ENCODE peak calls at places on chromosomes 2 and 18, in four cellular contexts. One of them, this sample, is unnamed.

GRCh38 chr18:2070636-2071035 is 500.7 kb downstream of the METTL4 start:
- DNase-seq in A549: no peak
- DNase-seq in heart right ventricle: no peak
- DNase-seq in HCT116: no peak
- DNase-seq in this sample: no peak

GRCh38 chr2:216299588-216299987 is 72.7 kb downstream of the MARCHF4 start:
- DNase-seq in A549: no peak
- DNase-seq in HCT116: no peak
- DNase-seq in heart right ventricle: no peak
- DNase-seq in this sample: no peak

GRCh38 chr2:9813312-9814128 is 29.8 kb upstream of the TAF1B start:
- DNase-seq in heart right ventricle: peak; percentile 61
- DNase-seq in A549: peak; percentile 64
- DNase-seq in HCT116: no peak
- DNase-seq in this sample: no peak

GRCh38 chr2:190533175-190533967 is 1.2 kb downstream of the NEMP2 start:
- DNase-seq in A549: no peak
- DNase-seq in heart right ventricle: no peak
- DNase-seq in HCT116: no peak
- DNase-seq in this sample: no peak

GRCh38 chr2:26542676-26543505 is 65.0 kb upstream of the OTOF start:
- DNase-seq in HCT116: no peak
- DNase-seq in heart right ventricle: no peak
- DNase-seq in A549: no peak
- DNase-seq in this sample: no peak

GRCh38 chr2:217356795-217357194 is 496.9 kb upstream of the TNP1 start:
- DNase-seq in A549: no peak
- DNase-seq in HCT116: no peak
- DNase-seq in heart right ventricle: peak; percentile 29
- DNase-seq in this sample: no peak

GRCh38 chr18:61833978-61834377 is 58.8 kb downstream of the RNF152 start:
- DNase-seq in HCT116: no peak
- DNase-seq in A549: no peak
- DNase-seq in heart right ventricle: peak; percentile 35
- DNase-seq in this sample: no peak

GRCh38 chr18:62768172-62768943 is 53.0 kb downstream of the PHLPP1 start:
- DNase-seq in A549: no peak
- DNase-seq in HCT116: no peak
- DNase-seq in heart right ventricle: no peak
- DNase-seq in this sample: no peak

GRCh38 chr18:20966795-20967194 is 144.8 kb downstream of the ROCK1 start:
- DNase-seq in heart right ventricle: no peak
- DNase-seq in HCT116: no peak
- DNase-seq in A549: no peak
- DNase-seq in this sample: no peak

GRCh38 chr18:78814321-78814720 is 165.3 kb upstream of the SALL3 start:
- DNase-seq in HCT116: no peak
- DNase-seq in heart right ventricle: no peak
- DNase-seq in A549: no peak
- DNase-seq in this sample: no peak

GRCh38 chr2:45643095-45643494 is 8.4 kb upstream of the PRKCE start:
- DNase-seq in A549: no peak
- DNase-seq in heart right ventricle: no peak
- DNase-seq in HCT116: no peak
- DNase-seq in this sample: no peak

GRCh38 chr18:49231541-49231940 is 228.9 kb downstream of the DYM start:
- DNase-seq in HCT116: no peak
- DNase-seq in heart right ventricle: no peak
- DNase-seq in A549: no peak
- DNase-seq in this sample: no peak

GRCh38 chr2:11716689-11717321 is 29.6 kb upstream of the LPIN1 start:
- DNase-seq in heart right ventricle: no peak
- DNase-seq in A549: no peak
- DNase-seq in HCT116: no peak
- DNase-seq in this sample: no peak

GRCh38 chr2:11720752-11721151 is 25.7 kb upstream of the LPIN1 start:
- DNase-seq in heart right ventricle: no peak
- DNase-seq in HCT116: no peak
- DNase-seq in A549: no peak
- DNase-seq in this sample: no peak

GRCh38 chr2:11717623-11718022 is 28.8 kb upstream of the LPIN1 start:
- DNase-seq in heart right ventricle: no peak
- DNase-seq in A549: no peak
- DNase-seq in HCT116: no peak
- DNase-seq in this sample: no peak

GRCh38 chr2:11722249-11723060 is 24.0 kb upstream of the LPIN1 start:
- DNase-seq in HCT116: no peak
- DNase-seq in A549: no peak
- DNase-seq in heart right ventricle: no peak
- DNase-seq in this sample: no peak

GRCh38 chr2:11719230-11719977 is 27.0 kb upstream of the LPIN1 start:
- DNase-seq in heart right ventricle: no peak
- DNase-seq in HCT116: no peak
- DNase-seq in A549: no peak
- DNase-seq in this sample: no peak
- H3K4me3 ChIP-seq in heart right ventricle: no peak overlapping the region
- H3K4me3 ChIP-seq in HCT116: no peak overlapping the region
- H3K4me3 ChIP-seq in A549: no peak overlapping the region
- H3K4me3 ChIP-seq in this sample: no peak overlapping the region

DNA sequence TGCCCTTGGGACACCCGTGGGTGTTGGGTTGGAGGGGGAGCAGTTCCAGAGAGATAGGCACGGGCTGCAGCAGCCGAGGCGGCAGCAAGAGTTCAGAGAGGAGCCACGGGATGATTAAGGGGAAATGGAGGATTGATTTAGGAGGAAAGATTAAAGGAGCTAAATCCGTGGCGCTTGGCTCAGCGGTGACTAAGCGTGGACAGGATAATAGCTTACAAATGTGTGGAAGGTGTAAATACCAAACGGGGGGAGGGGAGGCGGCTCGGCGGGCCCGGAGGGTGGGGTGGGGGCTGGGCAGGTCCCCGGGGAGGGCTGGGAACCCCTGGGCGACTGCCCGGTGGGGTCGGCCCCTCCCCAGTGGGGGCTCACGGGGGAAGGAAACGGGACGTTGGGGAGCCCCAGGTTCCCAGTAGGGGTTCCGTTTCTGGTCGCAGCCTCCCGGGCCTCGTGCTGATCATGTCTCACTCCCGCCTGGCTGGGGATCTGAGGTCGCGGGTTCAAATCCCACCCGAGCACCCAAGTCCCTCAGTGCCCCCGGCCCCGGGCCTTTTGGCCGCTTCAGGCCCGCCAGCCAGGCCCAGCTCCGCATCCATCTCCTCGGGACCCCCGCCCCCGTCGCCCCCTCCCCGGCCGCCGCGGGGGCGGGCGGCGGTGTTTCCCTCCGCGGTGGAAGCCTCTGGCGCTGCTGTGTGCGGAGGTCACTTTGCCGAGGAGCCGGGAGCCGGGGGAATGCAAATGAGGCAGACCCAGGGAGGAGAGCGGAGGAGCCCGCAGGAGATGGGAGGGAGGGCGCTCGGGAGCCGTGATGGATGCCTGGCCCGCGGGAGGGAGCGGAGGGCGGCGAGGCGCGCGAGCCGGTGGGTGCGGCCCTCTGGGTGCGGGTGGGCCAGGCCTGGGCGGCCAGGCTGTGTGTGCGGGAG is 8.1 kb downstream of the ASIC4 start:
- DNase-seq in HCT116: peak; percentile 79
- DNase-seq in heart right ventricle: no peak
- DNase-seq in A549: no peak
- DNase-seq in this sample: no peak
- H3K4me3 ChIP-seq in HCT116: peak overlapping the region; percentile 18
- H3K4me3 ChIP-seq in heart right ventricle: peak overlapping the region; percentile 42
- H3K4me3 ChIP-seq in A549: no peak overlapping the region
- H3K4me3 ChIP-seq in this sample: no peak overlapping the region

DNA sequence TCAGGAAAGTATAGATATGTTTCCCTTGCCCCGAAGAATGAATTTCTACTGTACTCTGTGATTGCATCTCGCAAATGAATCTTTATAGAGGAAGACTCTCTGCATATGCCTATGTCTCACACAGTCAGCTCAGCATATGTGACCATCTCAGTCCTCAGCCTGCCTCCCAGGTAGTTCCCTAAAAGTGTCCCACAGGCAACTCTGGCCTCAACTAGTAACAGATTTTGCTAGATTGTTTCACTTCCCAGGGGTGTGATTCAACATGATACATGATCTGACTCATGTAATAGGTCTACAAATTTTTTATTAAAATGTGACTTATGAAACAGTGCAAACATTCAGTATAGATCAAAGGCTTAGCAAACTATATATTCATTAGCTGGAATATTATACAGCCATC is 296.6 kb upstream of the CRIM1 start:
- DNase-seq in heart right ventricle: no peak
- DNase-seq in A549: no peak
- DNase-seq in HCT116: no peak
- DNase-seq in this sample: no peak
- H3K4me3 ChIP-seq in heart right ventricle: no peak overlapping the region
- H3K4me3 ChIP-seq in A549: no peak overlapping the region
- H3K4me3 ChIP-seq in HCT116: no peak overlapping the region
- H3K4me3 ChIP-seq in this sample: no peak overlapping the region

GRCh38 chr2:197308635-197309368 is 1.8 kb downstream of the ANKRD44 start:
- DNase-seq in HCT116: no peak
- DNase-seq in A549: no peak
- DNase-seq in heart right ventricle: no peak
- DNase-seq in this sample: no peak
- H3K4me3 ChIP-seq in HCT116: no peak overlapping the region
- H3K4me3 ChIP-seq in A549: no peak overlapping the region
- H3K4me3 ChIP-seq in heart right ventricle: peak overlapping the region; percentile 84
- H3K4me3 ChIP-seq in this sample: no peak overlapping the region

This sample was measured in keratinocyte.